ENCODE peak calls at places on chromosomes 1 and 21, in ten cellular contexts. R is iris pigment epithelial cell; O is mammary epithelial cell; E is left colon; D is activated naive CD8-positive, alpha-beta T cell treated with anti-CD3 and anti-CD28 coated beads for 36 hours; T is stimulated activated CD8-positive, alpha-beta memory T cell treated with anti-CD3 and anti-CD28 coated beads, Interleukin-4, amount 100 ng/mL, for 4 hours; M is activated CD4-positive, alpha-beta T cell treated with anti-CD3 and anti-CD28 coated beads, Interleukin-2, amount 50 U/mL, for 4 hours; X is aorta; W is NCI-H1417 treated with DMSO at 0.1 percent for 48 hours; H is GM23338. N is an unnamed sample.

GRCh38 chr1:154862927-154863701 is 7.0 kb downstream of the KCNN3 start:
- DNase-seq in R (no peak), O (no peak), E (no peak), D (no peak), T (no peak), M (no peak), X (no peak), W (no peak), H (peak; percentile 37), N (no peak)

GRCh38 chr1:108845991-108846390 is 10.9 kb downstream of the AKNAD1 start:
- DNase-seq in R (no peak), O (peak; percentile 86), E (no peak), D (no peak), T (no peak), M (no peak), X (no peak), W (no peak), H (no peak), N (no peak)

GRCh38 chr1:245721488-245721887 is 566.7 kb downstream of the KIF26B start:
- DNase-seq in R (no peak), O (no peak), E (no peak), D (no peak), T (no peak), M (no peak), X (no peak), W (no peak), H (no peak), N (no peak)

GRCh38 chr1:43565600-43566360 is 35.1 kb downstream of the PTPRF start:
- DNase-seq in R (peak; percentile 59), O (no peak), E (no peak), D (peak; percentile 64), T (no peak), M (no peak), X (peak; percentile 91), W (peak; percentile 40), H (peak; percentile 84), N (peak; percentile 45)

GRCh38 chr1:119279441-119280415 is 88.9 kb upstream of the HAO2 start:
- DNase-seq in R (peak; percentile 94), O (peak; percentile 95), E (no peak), D (no peak), T (no peak), M (no peak), X (no peak), W (no peak), H (no peak), N (no peak)

GRCh38 chr21:46173573-46173972 is 10.7 kb downstream of the SPATC1L start:
- DNase-seq in R (no peak), O (no peak), E (no peak), D (no peak), T (no peak), M (no peak), X (peak; percentile 22), W (no peak), H (no peak), N (no peak)

GRCh38 chr1:95233321-95233736 is 681 bp upstream of the RWDD3 start:
- DNase-seq in R (peak; percentile 28), O (no peak), E (peak; percentile 73), D (no peak), T (no peak), M (no peak), X (no peak), W (no peak), H (peak; percentile 58), N (no peak)

GRCh38 chr1:106956721-106957120 is 99.8 kb upstream of the PRMT6 start:
- DNase-seq in R (no peak), O (no peak), E (no peak), D (no peak), T (no peak), M (no peak), X (no peak), W (no peak), H (no peak), N (no peak)

GRCh38 chr1:161068306-161069200 is 1.1 kb downstream of the ARHGAP30 start:
- DNase-seq in R (no peak), O (no peak), E (peak; percentile 79), D (peak; percentile 87), T (peak; percentile 70), M (peak; percentile 71), X (peak; percentile 81), W (no peak), H (peak; percentile 56), N (peak; percentile 94)

GRCh38 chr1:43307458-43308158 is 6.8 kb downstream of the TIE1 start:
- DNase-seq in R (no peak), O (no peak), E (no peak), D (no peak), T (no peak), M (no peak), X (peak; percentile 47), W (no peak), H (no peak), N (no peak)

GRCh38 chr1:196774195-196774594 is 445 bp upstream of the CFHR3 start:
- DNase-seq in R (no peak), O (no peak), E (no peak), D (no peak), T (no peak), M (no peak), X (no peak), W (no peak), H (no peak), N (no peak)

GRCh38 chr1:63818567-63819340 is 44.9 kb downstream of the ROR1 start:
- DNase-seq in R (no peak), O (peak; percentile 32), E (no peak), D (no peak), T (no peak), M (no peak), X (no peak), W (no peak), H (no peak), N (no peak)

GRCh38 chr1:214615871-214616270 is 12.9 kb downstream of the CENPF start:
- DNase-seq in R (peak; percentile 74), O (no peak), E (no peak), D (no peak), T (no peak), M (no peak), X (no peak), W (no peak), H (no peak), N (no peak)

GRCh38 chr1:70667771-70668170 is 256.7 kb downstream of the CTH start:
- DNase-seq in R (no peak), O (no peak), E (no peak), D (no peak), T (no peak), M (no peak), X (no peak), W (no peak), H (no peak), N (no peak)

GRCh38 chr1:189962171-189962570 is 515.5 kb downstream of the BRINP3 start:
- DNase-seq in R (peak; percentile 89), O (peak; percentile 20), E (no peak), D (no peak), T (no peak), M (no peak), X (no peak), W (no peak), H (no peak), N (no peak)

N was measured in NB4.